ENCODE peak calls at places on chromosomes 1 and 21, in eight cellular contexts. One of them, this sample, is unnamed.

GRCh38 chr1:175599212-175599681 is 144.1 kb downstream of the TNR start:
- DNase-seq in HFF-Myc: no peak
- DNase-seq in fibroblast of lung: no peak
- DNase-seq in fibroblast of mammary gland: no peak
- DNase-seq in tibial nerve: no peak
- DNase-seq in lung: no peak
- DNase-seq in esophagus squamous epithelium: peak
- DNase-seq in GM23338: peak
- DNase-seq in this sample: no peak

GRCh38 chr21:33078907-33079582 is 9.1 kb downstream of the OLIG1 start:
- DNase-seq in HFF-Myc: peak
- DNase-seq in fibroblast of lung: peak
- DNase-seq in fibroblast of mammary gland: peak
- DNase-seq in tibial nerve: no peak
- DNase-seq in lung: no peak
- DNase-seq in esophagus squamous epithelium: no peak
- DNase-seq in GM23338: no peak
- DNase-seq in this sample: peak

GRCh38 chr1:224300346-224300745 is 29.6 kb downstream of the NVL start:
- DNase-seq in HFF-Myc: peak
- DNase-seq in fibroblast of lung: peak
- DNase-seq in fibroblast of mammary gland: peak
- DNase-seq in tibial nerve: no peak
- DNase-seq in lung: no peak
- DNase-seq in esophagus squamous epithelium: no peak
- DNase-seq in GM23338: no peak
- DNase-seq in this sample: peak

GRCh38 chr1:192805832-192806323 is 3.0 kb upstream of the RGS2 start:
- DNase-seq in HFF-Myc: peak
- DNase-seq in fibroblast of lung: peak
- DNase-seq in fibroblast of mammary gland: peak
- DNase-seq in tibial nerve: no peak
- DNase-seq in lung: no peak
- DNase-seq in esophagus squamous epithelium: no peak
- DNase-seq in GM23338: peak
- DNase-seq in this sample: peak

GRCh38 chr1:233543338-233544255 is 70.3 kb upstream of the KCNK1 start:
- DNase-seq in HFF-Myc: peak
- DNase-seq in fibroblast of lung: peak
- DNase-seq in fibroblast of mammary gland: peak
- DNase-seq in tibial nerve: no peak
- DNase-seq in lung: no peak
- DNase-seq in esophagus squamous epithelium: no peak
- DNase-seq in GM23338: no peak
- DNase-seq in this sample: peak

GRCh38 chr1:214453109-214453722 is 98.2 kb downstream of the PTPN14 start:
- DNase-seq in HFF-Myc: no peak
- DNase-seq in fibroblast of lung: peak
- DNase-seq in fibroblast of mammary gland: peak
- DNase-seq in tibial nerve: no peak
- DNase-seq in lung: no peak
- DNase-seq in esophagus squamous epithelium: no peak
- DNase-seq in GM23338: no peak
- DNase-seq in this sample: peak

GRCh38 chr1:117595993-117596720 is 9.7 kb upstream of the TENT5C start:
- DNase-seq in HFF-Myc: no peak
- DNase-seq in fibroblast of lung: no peak
- DNase-seq in fibroblast of mammary gland: no peak
- DNase-seq in tibial nerve: no peak
- DNase-seq in lung: no peak
- DNase-seq in esophagus squamous epithelium: no peak
- DNase-seq in GM23338: no peak
- DNase-seq in this sample: no peak

GRCh38 chr1:27609618-27610240 is 5.8 kb upstream of the AHDC1 start:
- DNase-seq in HFF-Myc: no peak
- DNase-seq in fibroblast of lung: no peak
- DNase-seq in fibroblast of mammary gland: no peak
- DNase-seq in tibial nerve: no peak
- DNase-seq in lung: no peak
- DNase-seq in esophagus squamous epithelium: no peak
- DNase-seq in GM23338: no peak
- DNase-seq in this sample: no peak

GRCh38 chr1:47188901-47189785 is 693 bp downstream of the PDZK1IP1 start:
- DNase-seq in HFF-Myc: no peak
- DNase-seq in fibroblast of lung: no peak
- DNase-seq in fibroblast of mammary gland: no peak
- DNase-seq in tibial nerve: no peak
- DNase-seq in lung: peak
- DNase-seq in esophagus squamous epithelium: no peak
- DNase-seq in GM23338: no peak
- DNase-seq in this sample: no peak

GRCh38 chr1:212070720-212071302 is 35.3 kb downstream of the DTL start:
- DNase-seq in HFF-Myc: peak
- DNase-seq in fibroblast of lung: peak
- DNase-seq in fibroblast of mammary gland: peak
- DNase-seq in tibial nerve: no peak
- DNase-seq in lung: no peak
- DNase-seq in esophagus squamous epithelium: no peak
- DNase-seq in GM23338: peak
- DNase-seq in this sample: peak

GRCh38 chr1:188170446-188170845 is 1341.7 kb downstream of the PLA2G4A start:
- DNase-seq in HFF-Myc: no peak
- DNase-seq in fibroblast of lung: no peak
- DNase-seq in fibroblast of mammary gland: no peak
- DNase-seq in tibial nerve: no peak
- DNase-seq in lung: no peak
- DNase-seq in esophagus squamous epithelium: no peak
- DNase-seq in GM23338: no peak
- DNase-seq in this sample: no peak

GRCh38 chr1:109933856-109934711 is 23.4 kb downstream of the CSF1 start:
- DNase-seq in HFF-Myc: no peak
- DNase-seq in fibroblast of lung: peak
- DNase-seq in fibroblast of mammary gland: peak
- DNase-seq in tibial nerve: no peak
- DNase-seq in lung: peak
- DNase-seq in esophagus squamous epithelium: no peak
- DNase-seq in GM23338: no peak
- DNase-seq in this sample: peak

DNA sequence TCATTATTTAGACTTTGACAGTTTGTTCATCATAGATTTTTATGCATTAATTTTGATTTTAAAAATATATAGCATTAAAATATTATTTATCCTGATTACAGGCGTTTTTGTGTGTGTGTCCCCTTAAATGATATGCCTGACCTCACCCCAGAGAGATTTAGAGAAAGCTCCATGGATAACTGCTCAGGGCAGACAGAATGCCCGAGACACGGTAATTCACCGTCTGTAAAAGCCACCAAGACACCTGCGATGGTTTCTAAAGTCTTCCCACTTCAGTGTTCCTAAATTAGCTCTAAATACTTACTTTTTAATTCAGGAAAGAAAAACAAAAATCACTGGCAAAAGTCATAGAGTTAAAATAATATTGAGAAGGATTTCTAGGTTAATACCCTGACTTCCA is 350.6 kb upstream of the RUNX1 start:
- DNase-seq in HFF-Myc: no peak
- DNase-seq in fibroblast of lung: no peak
- DNase-seq in fibroblast of mammary gland: no peak
- DNase-seq in tibial nerve: no peak
- DNase-seq in lung: no peak
- DNase-seq in esophagus squamous epithelium: no peak
- DNase-seq in GM23338: no peak
- DNase-seq in this sample: no peak
- H3K4me3 ChIP-seq in HFF-Myc: no peak
- H3K4me3 ChIP-seq in fibroblast of lung: no peak
- H3K4me3 ChIP-seq in fibroblast of mammary gland: no peak
- H3K4me3 ChIP-seq in tibial nerve: no peak
- H3K4me3 ChIP-seq in lung: no peak
- H3K4me3 ChIP-seq in esophagus squamous epithelium: no peak
- H3K4me3 ChIP-seq in GM23338: no peak
- H3K4me3 ChIP-seq in this sample: no peak

GRCh38 chr1:844472-845026 is 79.2 kb upstream of the SAMD11 start:
- DNase-seq in HFF-Myc: no peak
- DNase-seq in fibroblast of lung: no peak
- DNase-seq in fibroblast of mammary gland: no peak
- DNase-seq in tibial nerve: no peak
- DNase-seq in lung: no peak
- DNase-seq in esophagus squamous epithelium: no peak
- DNase-seq in GM23338: peak
- DNase-seq in this sample: no peak
- TF ChIP-seq CTCF in HFF-Myc: no peak
- TF ChIP-seq CTCF in fibroblast of lung: no peak
- TF ChIP-seq CTCF in fibroblast of mammary gland: no peak
- TF ChIP-seq CTCF in tibial nerve: no peak
- TF ChIP-seq CTCF in lung: no peak
- TF ChIP-seq CTCF in esophagus squamous epithelium: no peak
- TF ChIP-seq CTCF in GM23338: no peak
- TF ChIP-seq CTCF in this sample: no peak

GRCh38 chr21:39108291-39109162 is 74.7 kb downstream of the PSMG1 start:
- DNase-seq in HFF-Myc: no peak
- DNase-seq in fibroblast of lung: no peak
- DNase-seq in fibroblast of mammary gland: no peak
- DNase-seq in tibial nerve: no peak
- DNase-seq in lung: no peak
- DNase-seq in esophagus squamous epithelium: no peak
- DNase-seq in GM23338: no peak
- DNase-seq in this sample: no peak
- H3K4me3 ChIP-seq in HFF-Myc: no peak
- H3K4me3 ChIP-seq in fibroblast of lung: no peak
- H3K4me3 ChIP-seq in fibroblast of mammary gland: no peak
- H3K4me3 ChIP-seq in tibial nerve: no peak
- H3K4me3 ChIP-seq in lung: no peak
- H3K4me3 ChIP-seq in esophagus squamous epithelium: no peak
- H3K4me3 ChIP-seq in GM23338: no peak
- H3K4me3 ChIP-seq in this sample: no peak

GRCh38 chr21:23131177-23131576 is 2133.0 kb downstream of the NCAM2 start:
- DNase-seq in HFF-Myc: no peak
- DNase-seq in fibroblast of lung: no peak
- DNase-seq in fibroblast of mammary gland: no peak
- DNase-seq in tibial nerve: no peak
- DNase-seq in lung: no peak
- DNase-seq in esophagus squamous epithelium: no peak
- DNase-seq in GM23338: peak
- DNase-seq in this sample: no peak

GRCh38 chr21:23130308-23130707 is 2132.1 kb downstream of the NCAM2 start:
- DNase-seq in HFF-Myc: no peak
- DNase-seq in fibroblast of lung: no peak
- DNase-seq in fibroblast of mammary gland: no peak
- DNase-seq in tibial nerve: no peak
- DNase-seq in lung: no peak
- DNase-seq in esophagus squamous epithelium: no peak
- DNase-seq in GM23338: peak
- DNase-seq in this sample: no peak

DNA sequence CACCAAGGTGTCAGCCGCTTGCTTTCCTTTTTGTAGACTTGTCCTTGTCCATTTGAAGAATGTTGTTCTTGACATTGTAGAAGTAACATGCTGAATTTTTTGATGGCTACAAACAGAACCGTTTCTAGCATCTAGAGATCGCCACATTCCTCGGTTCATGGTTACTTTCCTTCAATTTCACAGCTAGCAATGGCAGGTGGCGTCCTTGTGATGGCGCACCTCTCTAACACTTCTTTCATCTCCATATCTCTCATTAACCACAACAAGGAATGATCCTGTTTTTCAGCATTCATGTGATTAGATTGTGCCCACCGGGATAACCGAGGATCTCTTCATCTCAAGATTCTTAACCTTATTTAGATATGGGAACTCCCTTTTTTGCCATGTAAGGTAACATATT is 2129.8 kb downstream of the NCAM2 start:
- DNase-seq in HFF-Myc: no peak
- DNase-seq in fibroblast of lung: no peak
- DNase-seq in fibroblast of mammary gland: no peak
- DNase-seq in tibial nerve: no peak
- DNase-seq in lung: no peak
- DNase-seq in esophagus squamous epithelium: no peak
- DNase-seq in GM23338: peak
- DNase-seq in this sample: no peak
- TF ChIP-seq CTCF in HFF-Myc: no peak
- TF ChIP-seq CTCF in fibroblast of lung: no peak
- TF ChIP-seq CTCF in fibroblast of mammary gland: no peak
- TF ChIP-seq CTCF in tibial nerve: no peak
- TF ChIP-seq CTCF in lung: no peak
- TF ChIP-seq CTCF in esophagus squamous epithelium: no peak
- TF ChIP-seq CTCF in GM23338: peak
- TF ChIP-seq CTCF in this sample: no peak

GRCh38 chr1:51299185-51299584 is 31.2 kb downstream of the TTC39A start:
- DNase-seq in HFF-Myc: no peak
- DNase-seq in fibroblast of lung: no peak
- DNase-seq in fibroblast of mammary gland: no peak
- DNase-seq in tibial nerve: no peak
- DNase-seq in lung: no peak
- DNase-seq in esophagus squamous epithelium: no peak
- DNase-seq in GM23338: no peak
- DNase-seq in this sample: no peak

GRCh38 chr1:51295926-51296325 is 34.4 kb downstream of the TTC39A start:
- DNase-seq in HFF-Myc: no peak
- DNase-seq in fibroblast of lung: no peak
- DNase-seq in fibroblast of mammary gland: no peak
- DNase-seq in tibial nerve: no peak
- DNase-seq in lung: no peak
- DNase-seq in esophagus squamous epithelium: no peak
- DNase-seq in GM23338: no peak
- DNase-seq in this sample: no peak

GRCh38 chr1:51296379-51297357 is 33.7 kb downstream of the TTC39A start:
- DNase-seq in HFF-Myc: peak
- DNase-seq in fibroblast of lung: peak
- DNase-seq in fibroblast of mammary gland: peak
- DNase-seq in tibial nerve: peak
- DNase-seq in lung: peak
- DNase-seq in esophagus squamous epithelium: peak
- DNase-seq in GM23338: peak
- DNase-seq in this sample: no peak

GRCh38 chr1:51298322-51298705 is 32.0 kb downstream of the TTC39A start:
- DNase-seq in HFF-Myc: no peak
- DNase-seq in fibroblast of lung: no peak
- DNase-seq in fibroblast of mammary gland: no peak
- DNase-seq in tibial nerve: no peak
- DNase-seq in lung: no peak
- DNase-seq in esophagus squamous epithelium: no peak
- DNase-seq in GM23338: no peak
- DNase-seq in this sample: no peak

GRCh38 chr1:51297401-51298321 is 32.7 kb downstream of the TTC39A start:
- DNase-seq in HFF-Myc: no peak
- DNase-seq in fibroblast of lung: no peak
- DNase-seq in fibroblast of mammary gland: no peak
- DNase-seq in tibial nerve: no peak
- DNase-seq in lung: no peak
- DNase-seq in esophagus squamous epithelium: no peak
- DNase-seq in GM23338: no peak
- DNase-seq in this sample: no peak
- H3K4me3 ChIP-seq in HFF-Myc: no peak
- H3K4me3 ChIP-seq in fibroblast of lung: no peak
- H3K4me3 ChIP-seq in fibroblast of mammary gland: no peak
- H3K4me3 ChIP-seq in tibial nerve: peak
- H3K4me3 ChIP-seq in lung: no peak
- H3K4me3 ChIP-seq in esophagus squamous epithelium: peak
- H3K4me3 ChIP-seq in GM23338: peak
- H3K4me3 ChIP-seq in this sample: peak